ENCODE peak calls at places on chromosomes 1 and 21, in six cellular contexts. One of them, this sample, is unnamed. For H3K4me1, the result is how much of the 10 kb centered on the place peaks cover.

GRCh38 chr1:235917267-235917811 is 50.6 kb upstream of the LYST start:
- DNase-seq in H9: no peak
- DNase-seq in mesenchymal stem cell: peak
- DNase-seq in H1: no peak
- DNase-seq in IMR-90: peak
- DNase-seq in neuronal stem cell: no peak
- DNase-seq in this sample: peak

GRCh38 chr21:34912022-34912933 is 136.8 kb downstream of the RUNX1 start:
- DNase-seq in mesenchymal stem cell: peak
- DNase-seq in IMR-90: no peak
- DNase-seq in H1: no peak
- DNase-seq in H9: no peak
- DNase-seq in neuronal stem cell: no peak
- DNase-seq in this sample: peak

GRCh38 chr1:78254517-78254916 is 208.8 kb downstream of the GIPC2 start:
- DNase-seq in H1: no peak
- DNase-seq in H9: no peak
- DNase-seq in IMR-90: peak
- DNase-seq in neuronal stem cell: no peak
- DNase-seq in mesenchymal stem cell: peak
- DNase-seq in this sample: no peak

GRCh38 chr21:40671721-40672120 is 175.2 kb downstream of the DSCAM start:
- DNase-seq in H1: no peak
- DNase-seq in mesenchymal stem cell: no peak
- DNase-seq in IMR-90: no peak
- DNase-seq in H9: no peak
- DNase-seq in neuronal stem cell: no peak
- DNase-seq in this sample: no peak

GRCh38 chr1:49319426-49319963 is 542.8 kb upstream of the BEND5 start:
- DNase-seq in IMR-90: no peak
- DNase-seq in neuronal stem cell: no peak
- DNase-seq in mesenchymal stem cell: no peak
- DNase-seq in H9: no peak
- DNase-seq in H1: no peak
- DNase-seq in this sample: no peak

GRCh38 chr1:8020032-8020431 is 6.1 kb downstream of the ERRFI1 start:
- DNase-seq in neuronal stem cell: no peak
- DNase-seq in H1: no peak
- DNase-seq in mesenchymal stem cell: peak
- DNase-seq in H9: no peak
- DNase-seq in IMR-90: peak
- DNase-seq in this sample: peak

GRCh38 chr1:235679005-235679404 is 29.4 kb upstream of the GNG4 start:
- DNase-seq in mesenchymal stem cell: no peak
- DNase-seq in neuronal stem cell: no peak
- DNase-seq in IMR-90: no peak
- DNase-seq in H9: no peak
- DNase-seq in H1: no peak
- DNase-seq in this sample: no peak

GRCh38 chr21:33539612-33540011 is 2.3 kb downstream of the GART start:
- DNase-seq in H9: no peak
- DNase-seq in neuronal stem cell: no peak
- DNase-seq in H1: no peak
- DNase-seq in mesenchymal stem cell: no peak
- DNase-seq in IMR-90: peak
- DNase-seq in this sample: peak

GRCh38 chr21:38359835-38360234 is 103.0 kb downstream of the KCNJ15 start:
- DNase-seq in H9: no peak
- DNase-seq in mesenchymal stem cell: no peak
- DNase-seq in neuronal stem cell: no peak
- DNase-seq in IMR-90: no peak
- DNase-seq in H1: no peak
- DNase-seq in this sample: no peak
- H3K14ac ChIP-seq in H9: no peak
- H3K14ac ChIP-seq in mesenchymal stem cell: no peak
- H3K14ac ChIP-seq in neuronal stem cell: no peak
- H3K14ac ChIP-seq in IMR-90: no peak
- H3K14ac ChIP-seq in H1: no peak
- H3K14ac ChIP-seq in this sample: no peak

GRCh38 chr1:61271412-61271789 is 189.0 kb downstream of the NFIA start:
- DNase-seq in H9: no peak
- DNase-seq in neuronal stem cell: no peak
- DNase-seq in H1: no peak
- DNase-seq in IMR-90: no peak
- DNase-seq in mesenchymal stem cell: peak
- DNase-seq in this sample: no peak
- H3K27ac ChIP-seq in H9: no peak
- H3K27ac ChIP-seq in neuronal stem cell: no peak
- H3K27ac ChIP-seq in H1: no peak
- H3K27ac ChIP-seq in IMR-90: no peak
- H3K27ac ChIP-seq in mesenchymal stem cell: no peak
- H3K27ac ChIP-seq in this sample: no peak

GRCh38 chr1:51515312-51515960 is 3.6 kb downstream of the EPS15 start:
- DNase-seq in IMR-90: no peak
- DNase-seq in H9: no peak
- DNase-seq in neuronal stem cell: no peak
- DNase-seq in H1: no peak
- DNase-seq in mesenchymal stem cell: no peak
- DNase-seq in this sample: no peak
- H3K4me1 ChIP-seq in IMR-90: under half
- H3K4me1 ChIP-seq in H9: under half
- H3K4me1 ChIP-seq in neuronal stem cell: under half
- H3K4me1 ChIP-seq in H1: under half
- H3K4me1 ChIP-seq in mesenchymal stem cell: under half
- H3K4me1 ChIP-seq in this sample: under half

GRCh38 chr1:207964195-207964966 is 53.5 kb upstream of the CD34 start:
- DNase-seq in H9: no peak
- DNase-seq in H1: no peak
- DNase-seq in neuronal stem cell: no peak
- DNase-seq in IMR-90: no peak
- DNase-seq in mesenchymal stem cell: no peak
- DNase-seq in this sample: no peak
- H3K14ac ChIP-seq in H9: no peak
- H3K14ac ChIP-seq in H1: no peak
- H3K14ac ChIP-seq in neuronal stem cell: no peak
- H3K14ac ChIP-seq in IMR-90: no peak
- H3K14ac ChIP-seq in mesenchymal stem cell: no peak
- H3K14ac ChIP-seq in this sample: no peak

DNA sequence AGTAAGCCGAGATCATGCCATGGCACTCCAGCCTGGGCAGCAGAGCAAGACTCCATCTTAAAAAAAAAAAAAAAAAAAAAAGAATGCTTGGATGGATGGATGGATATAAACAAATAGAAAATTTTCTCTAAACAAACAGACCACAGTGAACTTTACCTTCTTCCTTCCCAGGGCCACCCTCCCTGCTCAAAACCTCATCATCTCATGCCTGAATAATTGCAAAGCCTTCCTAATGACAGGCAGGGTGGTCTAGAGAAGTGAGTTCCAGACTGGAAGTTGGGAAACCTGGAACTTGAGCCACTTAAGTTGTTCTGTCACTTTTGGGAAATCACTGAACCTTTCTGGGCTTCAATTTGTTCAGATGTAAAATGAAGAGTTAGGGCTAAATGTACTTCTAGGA is 17.6 kb downstream of the ATP2B4 start:
- DNase-seq in IMR-90: no peak
- DNase-seq in neuronal stem cell: no peak
- DNase-seq in H9: no peak
- DNase-seq in mesenchymal stem cell: no peak
- DNase-seq in H1: no peak
- DNase-seq in this sample: no peak
- H3K27ac ChIP-seq in IMR-90: no peak
- H3K27ac ChIP-seq in neuronal stem cell: no peak
- H3K27ac ChIP-seq in H9: no peak
- H3K27ac ChIP-seq in mesenchymal stem cell: no peak
- H3K27ac ChIP-seq in H1: no peak
- H3K27ac ChIP-seq in this sample: peak

GRCh38 chr1:202106340-202107284 is 16.1 kb upstream of the GPR37L1 start:
- DNase-seq in neuronal stem cell: no peak
- DNase-seq in H9: no peak
- DNase-seq in IMR-90: no peak
- DNase-seq in mesenchymal stem cell: no peak
- DNase-seq in H1: no peak
- DNase-seq in this sample: peak
- H3K4me1 ChIP-seq in neuronal stem cell: under half
- H3K4me1 ChIP-seq in H9: under half
- H3K4me1 ChIP-seq in IMR-90: under half
- H3K4me1 ChIP-seq in mesenchymal stem cell: under half
- H3K4me1 ChIP-seq in H1: under half
- H3K4me1 ChIP-seq in this sample: under half

GRCh38 chr1:226548281-226549093 is at the start of gene STUM:
- DNase-seq in IMR-90: peak
- DNase-seq in H1: no peak
- DNase-seq in H9: peak
- DNase-seq in mesenchymal stem cell: peak
- DNase-seq in neuronal stem cell: peak
- DNase-seq in this sample: peak

GRCh38 chr1:226546926-226547325 is 1.6 kb upstream of the STUM start:
- DNase-seq in IMR-90: no peak
- DNase-seq in mesenchymal stem cell: no peak
- DNase-seq in neuronal stem cell: no peak
- DNase-seq in H1: no peak
- DNase-seq in H9: no peak
- DNase-seq in this sample: no peak

GRCh38 chr1:226545806-226546596 is 2.6 kb upstream of the STUM start:
- DNase-seq in IMR-90: no peak
- DNase-seq in neuronal stem cell: no peak
- DNase-seq in H1: no peak
- DNase-seq in mesenchymal stem cell: peak
- DNase-seq in H9: no peak
- DNase-seq in this sample: no peak

GRCh38 chr1:226549094-226549936 is 751 bp downstream of the STUM start:
- DNase-seq in H9: peak
- DNase-seq in mesenchymal stem cell: no peak
- DNase-seq in IMR-90: no peak
- DNase-seq in neuronal stem cell: peak
- DNase-seq in H1: no peak
- DNase-seq in this sample: no peak

GRCh38 chr1:226547754-226548191 is 791 bp upstream of the STUM start:
- DNase-seq in IMR-90: peak
- DNase-seq in H9: peak
- DNase-seq in H1: peak
- DNase-seq in mesenchymal stem cell: peak
- DNase-seq in neuronal stem cell: peak
- DNase-seq in this sample: peak
- H3K14ac ChIP-seq in IMR-90: no peak
- H3K14ac ChIP-seq in H9: no peak
- H3K14ac ChIP-seq in H1: no peak
- H3K14ac ChIP-seq in mesenchymal stem cell: no peak
- H3K14ac ChIP-seq in neuronal stem cell: no peak
- H3K14ac ChIP-seq in this sample: no peak

DNA sequence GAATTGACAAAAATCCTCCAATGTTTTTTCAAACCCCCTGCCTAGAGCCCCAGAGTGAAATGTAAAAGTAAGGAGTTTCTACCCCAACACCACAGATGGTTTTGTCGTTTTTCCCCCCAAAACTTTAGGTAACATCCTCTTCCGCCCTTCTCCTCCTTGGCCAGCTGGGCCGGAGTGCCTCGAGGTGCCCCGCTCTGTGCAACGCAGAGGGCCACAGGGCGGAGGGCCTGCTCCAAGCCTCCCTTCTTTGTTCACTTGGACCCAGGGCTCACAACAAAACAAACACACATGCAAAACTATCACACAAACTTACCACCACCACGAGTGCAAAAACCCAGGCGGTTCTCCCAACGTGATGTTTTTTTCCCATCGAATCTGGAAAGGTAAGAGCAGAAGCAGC is 1.9 kb downstream of the SSBP3 start:
- DNase-seq in H1: no peak
- DNase-seq in H9: no peak
- DNase-seq in IMR-90: no peak
- DNase-seq in mesenchymal stem cell: no peak
- DNase-seq in neuronal stem cell: no peak
- DNase-seq in this sample: no peak
- H3K27ac ChIP-seq in H1: no peak
- H3K27ac ChIP-seq in H9: no peak
- H3K27ac ChIP-seq in IMR-90: peak
- H3K27ac ChIP-seq in mesenchymal stem cell: no peak
- H3K27ac ChIP-seq in neuronal stem cell: no peak
- H3K27ac ChIP-seq in this sample: no peak

DNA sequence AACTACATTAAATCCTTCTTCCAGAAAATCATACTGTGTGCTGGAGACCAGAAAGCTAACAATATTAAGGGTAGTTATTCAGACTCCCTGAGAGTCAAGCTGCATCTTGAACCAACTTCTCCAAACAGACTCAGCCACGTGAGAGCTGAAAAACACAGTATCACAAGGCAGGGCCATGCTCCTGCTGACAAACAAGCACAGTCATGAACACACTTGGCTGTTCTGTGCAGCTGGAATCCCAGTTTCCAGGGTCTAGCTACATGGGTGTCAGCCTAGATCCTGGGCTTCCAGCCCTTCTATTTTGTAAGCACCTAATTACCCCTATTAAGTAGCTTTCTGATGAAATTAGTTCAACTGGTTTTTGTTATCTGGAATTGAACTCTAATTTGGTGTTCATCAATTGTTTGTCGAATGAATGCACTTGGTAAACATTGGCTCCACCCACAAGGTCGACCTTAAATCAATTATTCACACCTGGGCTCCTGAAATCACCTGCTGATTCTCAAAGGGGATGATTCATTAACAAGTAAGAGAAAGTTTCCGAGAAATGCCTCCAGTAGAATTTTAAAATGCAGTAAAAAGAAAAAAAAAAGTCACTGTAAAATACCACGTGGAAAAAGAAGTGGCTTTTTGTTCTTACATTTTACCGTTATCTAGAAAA is 179.3 kb downstream of the ZC3H11B start:
- DNase-seq in neuronal stem cell: no peak
- DNase-seq in H1: no peak
- DNase-seq in mesenchymal stem cell: no peak
- DNase-seq in H9: no peak
- DNase-seq in IMR-90: no peak
- DNase-seq in this sample: no peak
- H3K4me1 ChIP-seq in neuronal stem cell: under half
- H3K4me1 ChIP-seq in H1: under half
- H3K4me1 ChIP-seq in mesenchymal stem cell: under half
- H3K4me1 ChIP-seq in H9: under half
- H3K4me1 ChIP-seq in IMR-90: under half
- H3K4me1 ChIP-seq in this sample: under half

GRCh38 chr1:38329644-38330043 is 283.1 kb upstream of the POU3F1 start:
- DNase-seq in H9: no peak
- DNase-seq in IMR-90: no peak
- DNase-seq in H1: no peak
- DNase-seq in mesenchymal stem cell: no peak
- DNase-seq in neuronal stem cell: no peak
- DNase-seq in this sample: no peak
- H3K14ac ChIP-seq in H9: no peak
- H3K14ac ChIP-seq in IMR-90: no peak
- H3K14ac ChIP-seq in H1: no peak
- H3K14ac ChIP-seq in mesenchymal stem cell: no peak
- H3K14ac ChIP-seq in neuronal stem cell: no peak
- H3K14ac ChIP-seq in this sample: no peak